ENCODE peak calls at places on chromosome 3, in six cellular contexts. One of them, this sample, is unnamed.

GRCh38 chr3:70992557-70992956 is 591.0 kb downstream of the FOXP1 start:
- DNase-seq in HEK293T: no peak
- DNase-seq in ACHN: no peak
- DNase-seq in right atrium auricular region: no peak
- DNase-seq in activated CD8-positive, alpha-beta memory T cell treated with anti-CD3 and anti-CD28 coated beads, Interleukin-2, amount 50 U/mL, for 4 hours: no peak
- DNase-seq in retina: no peak
- DNase-seq in this sample: no peak

GRCh38 chr3:107897471-107898180 is 193.2 kb downstream of the CD47 start:
- DNase-seq in HEK293T: no peak
- DNase-seq in ACHN: no peak
- DNase-seq in right atrium auricular region: no peak
- DNase-seq in activated CD8-positive, alpha-beta memory T cell treated with anti-CD3 and anti-CD28 coated beads, Interleukin-2, amount 50 U/mL, for 4 hours: no peak
- DNase-seq in retina: no peak
- DNase-seq in this sample: no peak

GRCh38 chr3:59246719-59247401 is 197.0 kb upstream of the CFAP20DC start:
- DNase-seq in HEK293T: no peak
- DNase-seq in ACHN: no peak
- DNase-seq in right atrium auricular region: no peak
- DNase-seq in activated CD8-positive, alpha-beta memory T cell treated with anti-CD3 and anti-CD28 coated beads, Interleukin-2, amount 50 U/mL, for 4 hours: no peak
- DNase-seq in retina: no peak
- DNase-seq in this sample: no peak

GRCh38 chr3:48897401-48898376 is 993 bp downstream of the SLC25A20 start:
- DNase-seq in HEK293T: no peak
- DNase-seq in ACHN: no peak
- DNase-seq in right atrium auricular region: peak
- DNase-seq in activated CD8-positive, alpha-beta memory T cell treated with anti-CD3 and anti-CD28 coated beads, Interleukin-2, amount 50 U/mL, for 4 hours: no peak
- DNase-seq in retina: no peak
- DNase-seq in this sample: no peak

GRCh38 chr3:180048840-180049239 is 12.1 kb upstream of the PEX5L start:
- DNase-seq in HEK293T: no peak
- DNase-seq in ACHN: no peak
- DNase-seq in right atrium auricular region: no peak
- DNase-seq in activated CD8-positive, alpha-beta memory T cell treated with anti-CD3 and anti-CD28 coated beads, Interleukin-2, amount 50 U/mL, for 4 hours: no peak
- DNase-seq in retina: no peak
- DNase-seq in this sample: no peak

GRCh38 chr3:32913790-32914446 is 37.5 kb upstream of the CCR4 start:
- DNase-seq in HEK293T: no peak
- DNase-seq in ACHN: no peak
- DNase-seq in right atrium auricular region: peak
- DNase-seq in activated CD8-positive, alpha-beta memory T cell treated with anti-CD3 and anti-CD28 coated beads, Interleukin-2, amount 50 U/mL, for 4 hours: no peak
- DNase-seq in retina: no peak
- DNase-seq in this sample: no peak

GRCh38 chr3:10816019-10816862 is at the start of gene SLC6A11:
- DNase-seq in HEK293T: peak
- DNase-seq in ACHN: no peak
- DNase-seq in right atrium auricular region: peak
- DNase-seq in activated CD8-positive, alpha-beta memory T cell treated with anti-CD3 and anti-CD28 coated beads, Interleukin-2, amount 50 U/mL, for 4 hours: no peak
- DNase-seq in retina: peak
- DNase-seq in this sample: no peak

GRCh38 chr3:187896664-187897063 is 151.4 kb upstream of the BCL6 start:
- DNase-seq in HEK293T: no peak
- DNase-seq in ACHN: no peak
- DNase-seq in right atrium auricular region: no peak
- DNase-seq in activated CD8-positive, alpha-beta memory T cell treated with anti-CD3 and anti-CD28 coated beads, Interleukin-2, amount 50 U/mL, for 4 hours: no peak
- DNase-seq in retina: no peak
- DNase-seq in this sample: no peak

GRCh38 chr3:17759901-17760300 is 17.5 kb upstream of the TBC1D5 start:
- DNase-seq in HEK293T: no peak
- DNase-seq in ACHN: no peak
- DNase-seq in right atrium auricular region: no peak
- DNase-seq in activated CD8-positive, alpha-beta memory T cell treated with anti-CD3 and anti-CD28 coated beads, Interleukin-2, amount 50 U/mL, for 4 hours: no peak
- DNase-seq in retina: no peak
- DNase-seq in this sample: no peak

GRCh38 chr3:43346990-43347749 is 60.8 kb downstream of the SNRK start:
- DNase-seq in HEK293T: no peak
- DNase-seq in ACHN: no peak
- DNase-seq in right atrium auricular region: no peak
- DNase-seq in activated CD8-positive, alpha-beta memory T cell treated with anti-CD3 and anti-CD28 coated beads, Interleukin-2, amount 50 U/mL, for 4 hours: no peak
- DNase-seq in retina: no peak
- DNase-seq in this sample: peak

GRCh38 chr3:150925751-150926201 is 20.5 kb upstream of the MINDY4B start:
- DNase-seq in HEK293T: peak
- DNase-seq in ACHN: peak
- DNase-seq in right atrium auricular region: no peak
- DNase-seq in activated CD8-positive, alpha-beta memory T cell treated with anti-CD3 and anti-CD28 coated beads, Interleukin-2, amount 50 U/mL, for 4 hours: peak
- DNase-seq in retina: peak
- DNase-seq in this sample: no peak

GRCh38 chr3:78414261-78414660 is 1353.5 kb downstream of the ROBO1 start:
- DNase-seq in HEK293T: no peak
- DNase-seq in ACHN: peak
- DNase-seq in right atrium auricular region: no peak
- DNase-seq in activated CD8-positive, alpha-beta memory T cell treated with anti-CD3 and anti-CD28 coated beads, Interleukin-2, amount 50 U/mL, for 4 hours: no peak
- DNase-seq in retina: no peak
- DNase-seq in this sample: no peak

GRCh38 chr3:157201648-157202278 is 41.8 kb upstream of the CCNL1 start:
- DNase-seq in HEK293T: peak
- DNase-seq in ACHN: peak
- DNase-seq in right atrium auricular region: no peak
- DNase-seq in activated CD8-positive, alpha-beta memory T cell treated with anti-CD3 and anti-CD28 coated beads, Interleukin-2, amount 50 U/mL, for 4 hours: no peak
- DNase-seq in retina: peak
- DNase-seq in this sample: no peak

GRCh38 chr3:14274999-14275961 is 96.7 kb downstream of the LSM3 start:
- DNase-seq in HEK293T: peak
- DNase-seq in ACHN: peak
- DNase-seq in right atrium auricular region: no peak
- DNase-seq in activated CD8-positive, alpha-beta memory T cell treated with anti-CD3 and anti-CD28 coated beads, Interleukin-2, amount 50 U/mL, for 4 hours: no peak
- DNase-seq in retina: no peak
- DNase-seq in this sample: no peak

GRCh38 chr3:49500408-49501257 is 30.6 kb downstream of the DAG1 start:
- DNase-seq in HEK293T: no peak
- DNase-seq in ACHN: peak
- DNase-seq in right atrium auricular region: peak
- DNase-seq in activated CD8-positive, alpha-beta memory T cell treated with anti-CD3 and anti-CD28 coated beads, Interleukin-2, amount 50 U/mL, for 4 hours: no peak
- DNase-seq in retina: no peak
- DNase-seq in this sample: no peak

GRCh38 chr3:55330355-55330754 is 156.8 kb downstream of the WNT5A start:
- DNase-seq in HEK293T: no peak
- DNase-seq in ACHN: peak
- DNase-seq in right atrium auricular region: no peak
- DNase-seq in activated CD8-positive, alpha-beta memory T cell treated with anti-CD3 and anti-CD28 coated beads, Interleukin-2, amount 50 U/mL, for 4 hours: no peak
- DNase-seq in retina: no peak
- DNase-seq in this sample: no peak

GRCh38 chr3:129003578-129004112 is 2.5 kb downstream of the EFCC1 start:
- DNase-seq in HEK293T: no peak
- DNase-seq in ACHN: peak
- DNase-seq in right atrium auricular region: no peak
- DNase-seq in activated CD8-positive, alpha-beta memory T cell treated with anti-CD3 and anti-CD28 coated beads, Interleukin-2, amount 50 U/mL, for 4 hours: peak
- DNase-seq in retina: no peak
- DNase-seq in this sample: peak

GRCh38 chr3:10468611-10469354 is 36.6 kb downstream of the ATP2B2 start:
- DNase-seq in HEK293T: no peak
- DNase-seq in ACHN: no peak
- DNase-seq in right atrium auricular region: no peak
- DNase-seq in activated CD8-positive, alpha-beta memory T cell treated with anti-CD3 and anti-CD28 coated beads, Interleukin-2, amount 50 U/mL, for 4 hours: no peak
- DNase-seq in retina: no peak
- DNase-seq in this sample: no peak

GRCh38 chr3:178971614-178972013 is 100.0 kb downstream of the ZMAT3 start:
- DNase-seq in HEK293T: no peak
- DNase-seq in ACHN: no peak
- DNase-seq in right atrium auricular region: no peak
- DNase-seq in activated CD8-positive, alpha-beta memory T cell treated with anti-CD3 and anti-CD28 coated beads, Interleukin-2, amount 50 U/mL, for 4 hours: no peak
- DNase-seq in retina: no peak
- DNase-seq in this sample: no peak

GRCh38 chr3:183210341-183210740 is 42.7 kb upstream of the B3GNT5 start:
- DNase-seq in HEK293T: no peak
- DNase-seq in ACHN: no peak
- DNase-seq in right atrium auricular region: no peak
- DNase-seq in activated CD8-positive, alpha-beta memory T cell treated with anti-CD3 and anti-CD28 coated beads, Interleukin-2, amount 50 U/mL, for 4 hours: no peak
- DNase-seq in retina: no peak
- DNase-seq in this sample: no peak

GRCh38 chr3:111080357-111080937 is 8.8 kb downstream of the NECTIN3 start:
- DNase-seq in HEK293T: no peak
- DNase-seq in ACHN: peak
- DNase-seq in right atrium auricular region: no peak
- DNase-seq in activated CD8-positive, alpha-beta memory T cell treated with anti-CD3 and anti-CD28 coated beads, Interleukin-2, amount 50 U/mL, for 4 hours: no peak
- DNase-seq in retina: no peak
- DNase-seq in this sample: no peak

GRCh38 chr3:125143982-125144652 is 68.4 kb downstream of the SLC12A8 start:
- DNase-seq in HEK293T: no peak
- DNase-seq in ACHN: no peak
- DNase-seq in right atrium auricular region: no peak
- DNase-seq in activated CD8-positive, alpha-beta memory T cell treated with anti-CD3 and anti-CD28 coated beads, Interleukin-2, amount 50 U/mL, for 4 hours: no peak
- DNase-seq in retina: no peak
- DNase-seq in this sample: no peak

GRCh38 chr3:72533584-72534473 is 314.4 kb downstream of the SHQ1 start:
- DNase-seq in HEK293T: no peak
- DNase-seq in ACHN: no peak
- DNase-seq in right atrium auricular region: no peak
- DNase-seq in activated CD8-positive, alpha-beta memory T cell treated with anti-CD3 and anti-CD28 coated beads, Interleukin-2, amount 50 U/mL, for 4 hours: no peak
- DNase-seq in retina: no peak
- DNase-seq in this sample: no peak

GRCh38 chr3:43291546-43291945 is 5.2 kb downstream of the SNRK start:
- DNase-seq in HEK293T: no peak
- DNase-seq in ACHN: no peak
- DNase-seq in right atrium auricular region: no peak
- DNase-seq in activated CD8-positive, alpha-beta memory T cell treated with anti-CD3 and anti-CD28 coated beads, Interleukin-2, amount 50 U/mL, for 4 hours: no peak
- DNase-seq in retina: no peak
- DNase-seq in this sample: no peak

GRCh38 chr3:140011086-140011485 is 76.1 kb downstream of the CLSTN2 start:
- DNase-seq in HEK293T: no peak
- DNase-seq in ACHN: no peak
- DNase-seq in right atrium auricular region: no peak
- DNase-seq in activated CD8-positive, alpha-beta memory T cell treated with anti-CD3 and anti-CD28 coated beads, Interleukin-2, amount 50 U/mL, for 4 hours: no peak
- DNase-seq in retina: no peak
- DNase-seq in this sample: no peak

GRCh38 chr3:130459944-130460343 is 57.0 kb upstream of the COL6A6 start:
- DNase-seq in HEK293T: no peak
- DNase-seq in ACHN: no peak
- DNase-seq in right atrium auricular region: no peak
- DNase-seq in activated CD8-positive, alpha-beta memory T cell treated with anti-CD3 and anti-CD28 coated beads, Interleukin-2, amount 50 U/mL, for 4 hours: no peak
- DNase-seq in retina: no peak
- DNase-seq in this sample: no peak

GRCh38 chr3:147411235-147411607 is 2.1 kb downstream of the ZIC1 start:
- DNase-seq in HEK293T: no peak
- DNase-seq in ACHN: no peak
- DNase-seq in right atrium auricular region: no peak
- DNase-seq in activated CD8-positive, alpha-beta memory T cell treated with anti-CD3 and anti-CD28 coated beads, Interleukin-2, amount 50 U/mL, for 4 hours: no peak
- DNase-seq in retina: peak
- DNase-seq in this sample: no peak

GRCh38 chr3:141632779-141633374 is 105.2 kb upstream of the RNF7 start:
- DNase-seq in HEK293T: no peak
- DNase-seq in ACHN: no peak
- DNase-seq in right atrium auricular region: peak
- DNase-seq in activated CD8-positive, alpha-beta memory T cell treated with anti-CD3 and anti-CD28 coated beads, Interleukin-2, amount 50 U/mL, for 4 hours: no peak
- DNase-seq in retina: no peak
- DNase-seq in this sample: no peak

GRCh38 chr3:149016669-149017541 is 25.6 kb downstream of the GYG1 start:
- DNase-seq in HEK293T: no peak
- DNase-seq in ACHN: no peak
- DNase-seq in right atrium auricular region: no peak
- DNase-seq in activated CD8-positive, alpha-beta memory T cell treated with anti-CD3 and anti-CD28 coated beads, Interleukin-2, amount 50 U/mL, for 4 hours: no peak
- DNase-seq in retina: no peak
- DNase-seq in this sample: no peak

GRCh38 chr3:46578973-46579755 is 13.1 kb upstream of the LRRC2 start:
- DNase-seq in HEK293T: no peak
- DNase-seq in ACHN: no peak
- DNase-seq in right atrium auricular region: no peak
- DNase-seq in activated CD8-positive, alpha-beta memory T cell treated with anti-CD3 and anti-CD28 coated beads, Interleukin-2, amount 50 U/mL, for 4 hours: no peak
- DNase-seq in retina: peak
- DNase-seq in this sample: no peak

GRCh38 chr3:25527796-25528195 is 99.7 kb downstream of the RARB start:
- DNase-seq in HEK293T: no peak
- DNase-seq in ACHN: no peak
- DNase-seq in right atrium auricular region: no peak
- DNase-seq in activated CD8-positive, alpha-beta memory T cell treated with anti-CD3 and anti-CD28 coated beads, Interleukin-2, amount 50 U/mL, for 4 hours: no peak
- DNase-seq in retina: no peak
- DNase-seq in this sample: no peak

GRCh38 chr3:17023006-17023664 is 138.4 kb downstream of the PLCL2 start:
- DNase-seq in HEK293T: no peak
- DNase-seq in ACHN: no peak
- DNase-seq in right atrium auricular region: no peak
- DNase-seq in activated CD8-positive, alpha-beta memory T cell treated with anti-CD3 and anti-CD28 coated beads, Interleukin-2, amount 50 U/mL, for 4 hours: peak
- DNase-seq in retina: no peak
- DNase-seq in this sample: peak

GRCh38 chr3:19866751-19867347 is 67.2 kb downstream of the EFHB start:
- DNase-seq in HEK293T: peak
- DNase-seq in ACHN: peak
- DNase-seq in right atrium auricular region: no peak
- DNase-seq in activated CD8-positive, alpha-beta memory T cell treated with anti-CD3 and anti-CD28 coated beads, Interleukin-2, amount 50 U/mL, for 4 hours: peak
- DNase-seq in retina: peak
- DNase-seq in this sample: no peak

GRCh38 chr3:149180057-149180573 is 41.5 kb downstream of the CP start:
- DNase-seq in HEK293T: peak
- DNase-seq in ACHN: peak
- DNase-seq in right atrium auricular region: peak
- DNase-seq in activated CD8-positive, alpha-beta memory T cell treated with anti-CD3 and anti-CD28 coated beads, Interleukin-2, amount 50 U/mL, for 4 hours: no peak
- DNase-seq in retina: no peak
- DNase-seq in this sample: no peak

GRCh38 chr3:129536374-129536667 is 6.7 kb upstream of the H1-8 start:
- DNase-seq in HEK293T: no peak
- DNase-seq in ACHN: no peak
- DNase-seq in right atrium auricular region: no peak
- DNase-seq in activated CD8-positive, alpha-beta memory T cell treated with anti-CD3 and anti-CD28 coated beads, Interleukin-2, amount 50 U/mL, for 4 hours: no peak
- DNase-seq in retina: no peak
- DNase-seq in this sample: no peak